ENCODE peak calls at places on chromosomes 11 and 22, in ten cellular contexts. One of them, this sample, is unnamed.

GRCh38 chr11:70696564-70696963 is 298.2 kb downstream of the CTTN start:
- DNase-seq in fibroblast of the conjunctiva: no peak
- DNase-seq in T follicular helper cell: no peak
- DNase-seq in NCI-H1694 treated with DMSO at 0.1 percent for 48 hours: no peak
- DNase-seq in CD8-positive, alpha-beta T cell: no peak
- DNase-seq in left ventricle myocardium inferior: no peak
- DNase-seq in activated naive CD4-positive, alpha-beta T cell treated with anti-CD3 and anti-CD28 coated beads for 36 hours: no peak
- DNase-seq in H1: no peak
- DNase-seq in fibroblast of villous mesenchyme: no peak
- DNase-seq in PC-9: no peak
- DNase-seq in this sample: no peak

GRCh38 chr11:64164392-64165312 is 1.3 kb downstream of the MACROD1 start:
- DNase-seq in fibroblast of the conjunctiva: no peak
- DNase-seq in NCI-H1694 treated with DMSO at 0.1 percent for 48 hours: no peak
- DNase-seq in PC-9: peak
- DNase-seq in left ventricle myocardium inferior: peak
- DNase-seq in H1: peak
- DNase-seq in CD8-positive, alpha-beta T cell: no peak
- DNase-seq in T follicular helper cell: no peak
- DNase-seq in activated naive CD4-positive, alpha-beta T cell treated with anti-CD3 and anti-CD28 coated beads for 36 hours: no peak
- DNase-seq in fibroblast of villous mesenchyme: no peak
- DNase-seq in this sample: no peak

GRCh38 chr22:49189871-49190270 is 637.8 kb downstream of the BRD1 start:
- DNase-seq in CD8-positive, alpha-beta T cell: no peak
- DNase-seq in fibroblast of villous mesenchyme: no peak
- DNase-seq in H1: no peak
- DNase-seq in NCI-H1694 treated with DMSO at 0.1 percent for 48 hours: no peak
- DNase-seq in T follicular helper cell: no peak
- DNase-seq in activated naive CD4-positive, alpha-beta T cell treated with anti-CD3 and anti-CD28 coated beads for 36 hours: no peak
- DNase-seq in left ventricle myocardium inferior: no peak
- DNase-seq in fibroblast of the conjunctiva: no peak
- DNase-seq in PC-9: no peak
- DNase-seq in this sample: no peak

GRCh38 chr11:2276280-2276998 is 6.1 kb upstream of the ASCL2 start:
- DNase-seq in T follicular helper cell: no peak
- DNase-seq in PC-9: no peak
- DNase-seq in activated naive CD4-positive, alpha-beta T cell treated with anti-CD3 and anti-CD28 coated beads for 36 hours: no peak
- DNase-seq in fibroblast of the conjunctiva: no peak
- DNase-seq in CD8-positive, alpha-beta T cell: peak
- DNase-seq in left ventricle myocardium inferior: no peak
- DNase-seq in fibroblast of villous mesenchyme: no peak
- DNase-seq in H1: no peak
- DNase-seq in NCI-H1694 treated with DMSO at 0.1 percent for 48 hours: no peak
- DNase-seq in this sample: no peak

GRCh38 chr11:8100151-8100550 is 19.1 kb downstream of the TUB start:
- DNase-seq in fibroblast of the conjunctiva: no peak
- DNase-seq in T follicular helper cell: no peak
- DNase-seq in PC-9: no peak
- DNase-seq in H1: no peak
- DNase-seq in CD8-positive, alpha-beta T cell: peak
- DNase-seq in NCI-H1694 treated with DMSO at 0.1 percent for 48 hours: no peak
- DNase-seq in activated naive CD4-positive, alpha-beta T cell treated with anti-CD3 and anti-CD28 coated beads for 36 hours: no peak
- DNase-seq in left ventricle myocardium inferior: no peak
- DNase-seq in fibroblast of villous mesenchyme: no peak
- DNase-seq in this sample: no peak

GRCh38 chr22:47169801-47170140 is 407.3 kb downstream of the TBC1D22A start:
- DNase-seq in CD8-positive, alpha-beta T cell: no peak
- DNase-seq in NCI-H1694 treated with DMSO at 0.1 percent for 48 hours: no peak
- DNase-seq in H1: no peak
- DNase-seq in T follicular helper cell: no peak
- DNase-seq in activated naive CD4-positive, alpha-beta T cell treated with anti-CD3 and anti-CD28 coated beads for 36 hours: no peak
- DNase-seq in PC-9: no peak
- DNase-seq in fibroblast of the conjunctiva: no peak
- DNase-seq in fibroblast of villous mesenchyme: no peak
- DNase-seq in left ventricle myocardium inferior: no peak
- DNase-seq in this sample: no peak

GRCh38 chr22:27107005-27107404 is 449.6 kb downstream of the MIAT start:
- DNase-seq in NCI-H1694 treated with DMSO at 0.1 percent for 48 hours: no peak
- DNase-seq in fibroblast of the conjunctiva: no peak
- DNase-seq in H1: no peak
- DNase-seq in left ventricle myocardium inferior: no peak
- DNase-seq in activated naive CD4-positive, alpha-beta T cell treated with anti-CD3 and anti-CD28 coated beads for 36 hours: no peak
- DNase-seq in CD8-positive, alpha-beta T cell: no peak
- DNase-seq in fibroblast of villous mesenchyme: no peak
- DNase-seq in PC-9: no peak
- DNase-seq in T follicular helper cell: no peak
- DNase-seq in this sample: no peak

GRCh38 chr22:50293441-50294318 is 13.8 kb downstream of the PLXNB2 start:
- DNase-seq in CD8-positive, alpha-beta T cell: no peak
- DNase-seq in fibroblast of the conjunctiva: no peak
- DNase-seq in fibroblast of villous mesenchyme: peak
- DNase-seq in PC-9: peak
- DNase-seq in activated naive CD4-positive, alpha-beta T cell treated with anti-CD3 and anti-CD28 coated beads for 36 hours: no peak
- DNase-seq in left ventricle myocardium inferior: peak
- DNase-seq in T follicular helper cell: no peak
- DNase-seq in NCI-H1694 treated with DMSO at 0.1 percent for 48 hours: no peak
- DNase-seq in H1: peak
- DNase-seq in this sample: no peak

GRCh38 chr11:127074151-127074761 is 73.7 kb upstream of the KIRREL3 start:
- DNase-seq in activated naive CD4-positive, alpha-beta T cell treated with anti-CD3 and anti-CD28 coated beads for 36 hours: peak
- DNase-seq in T follicular helper cell: no peak
- DNase-seq in left ventricle myocardium inferior: no peak
- DNase-seq in fibroblast of villous mesenchyme: peak
- DNase-seq in CD8-positive, alpha-beta T cell: no peak
- DNase-seq in fibroblast of the conjunctiva: no peak
- DNase-seq in PC-9: peak
- DNase-seq in H1: no peak
- DNase-seq in NCI-H1694 treated with DMSO at 0.1 percent for 48 hours: peak
- DNase-seq in this sample: no peak